ENCODE peak calls at places on chromosomes 7 and 10, in four cellular contexts. B is cardiac fibroblast; O is choroid plexus epithelial cell; F is activated CD8-positive, alpha-beta memory T cell treated with anti-CD3 and anti-CD28 coated beads for 4 hours. R is an unnamed sample.

GRCh38 chr7:84412161-84412969 is 217.8 kb upstream of the SEMA3A start:
- DNase-seq in B (peak), O (peak), F (no peak), R (no peak)

GRCh38 chr7:151682831-151683614 is 163.3 kb upstream of the RHEB start:
- DNase-seq in B (no peak), O (no peak), F (no peak), R (no peak)

GRCh38 chr7:87628780-87629569 is 777 bp downstream of the RUNDC3B start:
- DNase-seq in B (no peak), O (peak), F (no peak), R (peak)

GRCh38 chr7:36202347-36202896 is 49.4 kb downstream of the EEPD1 start:
- DNase-seq in B (no peak), O (peak), F (no peak), R (no peak)

GRCh38 chr10:131851332-131851731 is 49.5 kb upstream of the PPP2R2D start:
- DNase-seq in B (no peak), O (no peak), F (no peak), R (no peak)

GRCh38 chr7:25171071-25171470 is 46.0 kb upstream of the CYCS start:
- DNase-seq in B (no peak), O (no peak), F (no peak), R (no peak)

GRCh38 chr10:125162181-125162906 is 2.0 kb upstream of the CTBP2 start:
- DNase-seq in B (no peak), O (no peak), F (no peak), R (no peak)

GRCh38 chr7:20089431-20089830 is 127.8 kb downstream of the MACC1 start:
- DNase-seq in B (no peak), O (no peak), F (no peak), R (no peak)

GRCh38 chr10:98251399-98251798 is 16.6 kb downstream of the LOXL4 start:
- DNase-seq in B (no peak), O (no peak), F (no peak), R (no peak)

GRCh38 chr10:63421591-63421990 is 44.2 kb downstream of the JMJD1C start:
- DNase-seq in B (no peak), O (no peak), F (no peak), R (no peak)

GRCh38 chr10:86333813-86334514 is 32.6 kb downstream of the GRID1 start:
- DNase-seq in B (no peak), O (no peak), F (no peak), R (no peak)

GRCh38 chr7:102874166-102874829 is 38.5 kb upstream of the LRRC17 start:
- DNase-seq in B (peak), O (peak), F (no peak), R (no peak)

GRCh38 chr7:100166966-100167911 is 1.2 kb downstream of the GAL3ST4 start:
- DNase-seq in B (no peak), O (no peak), F (no peak), R (no peak)

GRCh38 chr7:19610194-19610943 is 98.5 kb downstream of the POLR1F start:
- DNase-seq in B (no peak), O (no peak), F (no peak), R (no peak)

GRCh38 chr7:128425851-128426250 is 16.1 kb upstream of the IMPDH1 start:
- DNase-seq in B (peak), O (peak), F (peak), R (peak)

GRCh38 chr7:107077699-107078516 is 33.4 kb downstream of the PRKAR2B start:
- DNase-seq in B (no peak), O (no peak), F (no peak), R (no peak)

GRCh38 chr10:121990015-121990677 is 1.2 kb downstream of the TACC2 start:
- DNase-seq in B (no peak), O (peak), F (no peak), R (no peak)

GRCh38 chr7:16929146-16929762 is 47.5 kb upstream of the AGR3 start:
- DNase-seq in B (no peak), O (no peak), F (no peak), R (no peak)

GRCh38 chr7:119522263-119522662 is 750.7 kb upstream of the KCND2 start:
- DNase-seq in B (no peak), O (no peak), F (no peak), R (no peak)

GRCh38 chr7:99314504-99314903 is 11.2 kb upstream of the ARPC1A start:
- DNase-seq in B (no peak), O (no peak), F (no peak), R (no peak)

GRCh38 chr7:106865130-106866115 is at the start of gene PIK3CG:
- DNase-seq in B (no peak), O (no peak), F (no peak), R (no peak)

GRCh38 chr10:103637855-103638561 is 144.5 kb downstream of the NEURL1 start:
- DNase-seq in B (peak), O (peak), F (no peak), R (no peak)

GRCh38 chr10:44046605-44047004 is 338.3 kb downstream of the CXCL12 start:
- DNase-seq in B (peak), O (peak), F (no peak), R (no peak)

GRCh38 chr7:3722396-3722846 is 421.4 kb downstream of the SDK1 start:
- DNase-seq in B (peak), O (peak), F (no peak), R (no peak)

GRCh38 chr10:96374985-96375830 is 16.4 kb upstream of the OPALIN start:
- DNase-seq in B (peak), O (peak), F (peak), R (peak)

GRCh38 chr10:61475449-61475873 is 22.3 kb upstream of the TMEM26 start:
- DNase-seq in B (peak), O (peak), F (no peak), R (no peak)

GRCh38 chr10:22252286-22252800 is 34.5 kb upstream of the EBLN1 start:
- DNase-seq in B (peak), O (peak), F (no peak), R (no peak)

GRCh38 chr7:106823631-106824030 is 41.5 kb upstream of the PIK3CG start:
- DNase-seq in B (no peak), O (no peak), F (no peak), R (no peak)

GRCh38 chr7:51350195-51350896 is 33.7 kb upstream of the COBL start:
- DNase-seq in B (no peak), O (peak), F (no peak), R (no peak)

GRCh38 chr7:134649231-134649775 is 2.6 kb downstream of the BPGM start:
- DNase-seq in B (no peak), O (peak), F (no peak), R (no peak)